ENCODE peak calls at places on chromosomes 4 and X, in seven cellular contexts. One of them, this sample, is unnamed.

GRCh38 chrX:103215037-103215767 is at the start of gene BEX4:
- DNase-seq in HCT116: peak; percentile 6
- DNase-seq in K562: peak; percentile 93
- DNase-seq in HepG2: no peak
- DNase-seq in HL-60: peak; percentile 50
- DNase-seq in GM23338: peak; percentile 87
- DNase-seq in A549: peak; percentile 55
- DNase-seq in this sample: no peak

GRCh38 chr4:8656185-8656517 is 63.6 kb downstream of the CPZ start:
- DNase-seq in HCT116: no peak
- DNase-seq in K562: no peak
- DNase-seq in HepG2: no peak
- DNase-seq in HL-60: no peak
- DNase-seq in GM23338: no peak
- DNase-seq in A549: no peak
- DNase-seq in this sample: no peak

GRCh38 chrX:1212532-1212931 is at the start of gene CRLF2:
- DNase-seq in HCT116: peak; percentile 45
- DNase-seq in K562: no peak
- DNase-seq in HepG2: no peak
- DNase-seq in HL-60: no peak
- DNase-seq in GM23338: no peak
- DNase-seq in A549: peak; percentile 54
- DNase-seq in this sample: no peak

GRCh38 chr4:25888781-25889180 is 25.2 kb upstream of the SMIM20 start:
- DNase-seq in HCT116: no peak
- DNase-seq in K562: no peak
- DNase-seq in HepG2: no peak
- DNase-seq in HL-60: no peak
- DNase-seq in GM23338: no peak
- DNase-seq in A549: no peak
- DNase-seq in this sample: no peak

GRCh38 chr4:180665994-180666818 is 1577.0 kb upstream of the TENM3 start:
- DNase-seq in HCT116: peak; percentile 76
- DNase-seq in K562: peak; percentile 45
- DNase-seq in HepG2: peak; percentile 47
- DNase-seq in HL-60: peak; percentile 45
- DNase-seq in GM23338: peak; percentile 88
- DNase-seq in A549: peak; percentile 6
- DNase-seq in this sample: peak; percentile 18

GRCh38 chrX:146224442-146224841 is 406.8 kb downstream of the SLITRK2 start:
- DNase-seq in HCT116: no peak
- DNase-seq in K562: no peak
- DNase-seq in HepG2: no peak
- DNase-seq in HL-60: no peak
- DNase-seq in GM23338: peak; percentile 34
- DNase-seq in A549: no peak
- DNase-seq in this sample: no peak

GRCh38 chr4:101355767-101356702 is 8.7 kb upstream of the PPP3CA start:
- DNase-seq in HCT116: peak; percentile 74
- DNase-seq in K562: no peak
- DNase-seq in HepG2: peak; percentile 81
- DNase-seq in HL-60: no peak
- DNase-seq in GM23338: no peak
- DNase-seq in A549: peak; percentile 41
- DNase-seq in this sample: peak; percentile 72

GRCh38 chr4:2093265-2093664 is 34.1 kb downstream of the NAT8L start:
- DNase-seq in HCT116: no peak
- DNase-seq in K562: no peak
- DNase-seq in HepG2: no peak
- DNase-seq in HL-60: no peak
- DNase-seq in GM23338: no peak
- DNase-seq in A549: no peak
- DNase-seq in this sample: no peak

GRCh38 chr4:187302456-187302855 is 578.8 kb upstream of the FAT1 start:
- DNase-seq in HCT116: no peak
- DNase-seq in K562: no peak
- DNase-seq in HepG2: no peak
- DNase-seq in HL-60: no peak
- DNase-seq in GM23338: no peak
- DNase-seq in A549: no peak
- DNase-seq in this sample: no peak

GRCh38 chr4:94680131-94680862 is 77.5 kb upstream of the BMPR1B start:
- DNase-seq in HCT116: no peak
- DNase-seq in K562: no peak
- DNase-seq in HepG2: no peak
- DNase-seq in HL-60: no peak
- DNase-seq in GM23338: no peak
- DNase-seq in A549: no peak
- DNase-seq in this sample: no peak

GRCh38 chr4:88006956-88007303 is 505 bp upstream of the PKD2 start:
- DNase-seq in HCT116: no peak
- DNase-seq in K562: no peak
- DNase-seq in HepG2: no peak
- DNase-seq in HL-60: no peak
- DNase-seq in GM23338: peak; percentile 57
- DNase-seq in A549: no peak
- DNase-seq in this sample: no peak

GRCh38 chrX:97563531-97564133 is 679.9 kb downstream of the RPA4 start:
- DNase-seq in HCT116: no peak
- DNase-seq in K562: no peak
- DNase-seq in HepG2: peak; percentile 9
- DNase-seq in HL-60: peak; percentile 52
- DNase-seq in GM23338: no peak
- DNase-seq in A549: no peak
- DNase-seq in this sample: no peak

GRCh38 chr4:88177981-88178632 is 19.7 kb upstream of the ABCG2 start:
- DNase-seq in HCT116: peak; percentile 34
- DNase-seq in K562: peak; percentile 54
- DNase-seq in HepG2: peak; percentile 28
- DNase-seq in HL-60: peak; percentile 90
- DNase-seq in GM23338: peak; percentile 93
- DNase-seq in A549: peak; percentile 46
- DNase-seq in this sample: no peak

GRCh38 chrX:76427560-76428242 is at the start of gene MAGEE1:
- DNase-seq in HCT116: peak; percentile 32
- DNase-seq in K562: peak; percentile 51
- DNase-seq in HepG2: peak; percentile 34
- DNase-seq in HL-60: peak; percentile 26
- DNase-seq in GM23338: peak; percentile 63
- DNase-seq in A549: peak; percentile 50
- DNase-seq in this sample: no peak

GRCh38 chr4:168885416-168885815 is 124.6 kb downstream of the CBR4 start:
- DNase-seq in HCT116: no peak
- DNase-seq in K562: no peak
- DNase-seq in HepG2: no peak
- DNase-seq in HL-60: no peak
- DNase-seq in GM23338: no peak
- DNase-seq in A549: no peak
- DNase-seq in this sample: no peak

GRCh38 chr4:31059753-31060522 is 339.8 kb downstream of the PCDH7 start:
- DNase-seq in HCT116: peak; percentile 75
- DNase-seq in K562: no peak
- DNase-seq in HepG2: no peak
- DNase-seq in HL-60: no peak
- DNase-seq in GM23338: no peak
- DNase-seq in A549: no peak
- DNase-seq in this sample: no peak

GRCh38 chr4:57156242-57156990 is 46.2 kb upstream of the IGFBP7 start:
- DNase-seq in HCT116: no peak
- DNase-seq in K562: no peak
- DNase-seq in HepG2: no peak
- DNase-seq in HL-60: no peak
- DNase-seq in GM23338: no peak
- DNase-seq in A549: no peak
- DNase-seq in this sample: no peak

GRCh38 chr4:122576261-122577188 is 44.3 kb downstream of the IL21 start:
- DNase-seq in HCT116: peak; percentile 36
- DNase-seq in K562: peak; percentile 66
- DNase-seq in HepG2: peak; percentile 46
- DNase-seq in HL-60: peak; percentile 33
- DNase-seq in GM23338: peak; percentile 75
- DNase-seq in A549: peak; percentile 19
- DNase-seq in this sample: no peak
- TF ChIP-seq REST in HCT116: no peak
- TF ChIP-seq REST in K562: no peak
- TF ChIP-seq REST in HepG2: no peak
- TF ChIP-seq REST in HL-60: no peak
- TF ChIP-seq REST in GM23338: no peak
- TF ChIP-seq REST in A549: no peak
- TF ChIP-seq REST in this sample: no peak

DNA sequence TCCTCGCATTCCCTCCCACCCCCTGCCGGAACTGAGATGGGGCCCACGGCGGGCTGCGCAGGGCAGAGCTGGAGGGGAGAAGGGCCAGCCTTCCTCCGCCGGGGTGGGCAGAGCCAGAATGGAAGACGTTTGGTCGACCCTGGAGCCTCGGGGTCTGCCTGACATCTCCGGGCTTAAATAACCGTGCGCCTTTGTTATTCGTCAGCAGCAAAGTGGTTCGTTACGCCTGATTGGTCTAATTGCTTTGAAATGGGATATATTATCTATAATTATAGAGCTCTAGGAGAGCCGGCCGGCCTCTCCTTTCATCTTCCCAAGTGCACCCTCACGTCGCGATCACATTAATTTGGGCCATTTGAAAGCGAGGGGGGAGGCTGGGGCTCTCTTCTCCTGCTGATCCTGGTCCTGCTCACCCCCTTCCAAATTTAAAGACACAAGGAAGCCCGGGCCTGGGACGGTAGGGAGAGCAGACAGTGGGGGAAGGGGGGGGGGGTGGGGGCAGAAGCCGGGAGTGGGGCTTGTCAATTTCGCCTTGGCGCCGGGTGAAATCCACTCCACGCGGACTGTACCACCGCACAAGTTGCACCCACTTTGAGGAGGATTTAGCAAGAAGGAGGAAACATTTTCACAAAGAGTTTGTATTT is 4.7 kb upstream of the MSX1 start:
- DNase-seq in HCT116: no peak
- DNase-seq in K562: no peak
- DNase-seq in HepG2: no peak
- DNase-seq in HL-60: no peak
- DNase-seq in GM23338: peak; percentile 36
- DNase-seq in A549: no peak
- DNase-seq in this sample: no peak
- H3K4me3 ChIP-seq in HCT116: no peak overlapping the region
- H3K4me3 ChIP-seq in K562: no peak overlapping the region
- H3K4me3 ChIP-seq in HepG2: no peak overlapping the region
- H3K4me3 ChIP-seq in HL-60: no peak overlapping the region
- H3K4me3 ChIP-seq in GM23338: peak overlapping the region; percentile 23
- H3K4me3 ChIP-seq in A549: no peak overlapping the region
- H3K4me3 ChIP-seq in this sample: no peak overlapping the region

GRCh38 chr4:82713856-82714255 is 84.7 kb downstream of the SCD5 start:
- DNase-seq in HCT116: no peak
- DNase-seq in K562: no peak
- DNase-seq in HepG2: no peak
- DNase-seq in HL-60: no peak
- DNase-seq in GM23338: no peak
- DNase-seq in A549: no peak
- DNase-seq in this sample: no peak

GRCh38 chr4:82715731-82716617 is 82.6 kb downstream of the SCD5 start:
- DNase-seq in HCT116: no peak
- DNase-seq in K562: no peak
- DNase-seq in HepG2: peak; percentile 36
- DNase-seq in HL-60: no peak
- DNase-seq in GM23338: no peak
- DNase-seq in A549: no peak
- DNase-seq in this sample: no peak

GRCh38 chr4:82721819-82722423 is 76.7 kb downstream of the SCD5 start:
- DNase-seq in HCT116: peak; percentile 10
- DNase-seq in K562: peak; percentile 47
- DNase-seq in HepG2: peak; percentile 30
- DNase-seq in HL-60: peak; percentile 35
- DNase-seq in GM23338: no peak
- DNase-seq in A549: no peak
- DNase-seq in this sample: peak; percentile 15

GRCh38 chr4:82718067-82718935 is 80.3 kb downstream of the SCD5 start:
- DNase-seq in HCT116: no peak
- DNase-seq in K562: no peak
- DNase-seq in HepG2: peak; percentile 9
- DNase-seq in HL-60: no peak
- DNase-seq in GM23338: no peak
- DNase-seq in A549: no peak
- DNase-seq in this sample: no peak
- TF ChIP-seq REST in HCT116: no peak
- TF ChIP-seq REST in K562: no peak
- TF ChIP-seq REST in HepG2: no peak
- TF ChIP-seq REST in HL-60: no peak
- TF ChIP-seq REST in GM23338: no peak
- TF ChIP-seq REST in A549: no peak
- TF ChIP-seq REST in this sample: no peak

DNA sequence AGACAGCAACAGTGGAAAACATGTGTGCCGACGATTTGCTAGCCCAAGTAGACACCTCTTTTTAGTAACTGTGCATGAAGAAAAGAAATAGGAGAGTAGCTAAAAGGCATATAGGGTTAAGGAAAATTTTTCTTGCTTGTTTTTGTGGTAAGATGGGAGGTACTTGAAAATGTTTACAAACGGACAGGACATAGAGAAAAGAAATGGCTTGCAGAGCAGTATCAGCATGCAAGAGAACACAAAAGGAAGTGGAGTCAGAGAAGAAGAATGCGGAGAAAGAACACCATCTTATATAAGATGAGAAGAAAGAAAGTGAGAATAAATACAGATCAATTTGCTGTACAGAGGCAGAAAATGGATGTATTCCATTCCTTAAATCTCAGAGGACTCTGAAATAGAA is 263.7 kb upstream of the ETNPPL start:
- DNase-seq in HCT116: no peak
- DNase-seq in K562: no peak
- DNase-seq in HepG2: no peak
- DNase-seq in HL-60: no peak
- DNase-seq in GM23338: no peak
- DNase-seq in A549: no peak
- DNase-seq in this sample: no peak
- H3K4me3 ChIP-seq in HCT116: no peak overlapping the region
- H3K4me3 ChIP-seq in K562: no peak overlapping the region
- H3K4me3 ChIP-seq in HepG2: no peak overlapping the region
- H3K4me3 ChIP-seq in HL-60: no peak overlapping the region
- H3K4me3 ChIP-seq in GM23338: no peak overlapping the region
- H3K4me3 ChIP-seq in A549: no peak overlapping the region
- H3K4me3 ChIP-seq in this sample: no peak overlapping the region

GRCh38 chrX:133926809-133927208 is 58.6 kb downstream of the GPC3 start:
- DNase-seq in HCT116: no peak
- DNase-seq in K562: peak; percentile 0
- DNase-seq in HepG2: no peak
- DNase-seq in HL-60: no peak
- DNase-seq in GM23338: peak; percentile 35
- DNase-seq in A549: no peak
- DNase-seq in this sample: no peak
- TF ChIP-seq REST in HCT116: no peak
- TF ChIP-seq REST in K562: no peak
- TF ChIP-seq REST in HepG2: no peak
- TF ChIP-seq REST in HL-60: no peak
- TF ChIP-seq REST in GM23338: no peak
- TF ChIP-seq REST in A549: no peak
- TF ChIP-seq REST in this sample: no peak

GRCh38 chrX:129981207-129981553 is 1.3 kb upstream of the BCORL1 start:
- DNase-seq in HCT116: no peak
- DNase-seq in K562: no peak
- DNase-seq in HepG2: no peak
- DNase-seq in HL-60: no peak
- DNase-seq in GM23338: no peak
- DNase-seq in A549: no peak
- DNase-seq in this sample: no peak
- H3K4me3 ChIP-seq in HCT116: no peak overlapping the region
- H3K4me3 ChIP-seq in K562: no peak overlapping the region
- H3K4me3 ChIP-seq in HepG2: peak overlapping the region; percentile 66
- H3K4me3 ChIP-seq in HL-60: no peak overlapping the region
- H3K4me3 ChIP-seq in GM23338: peak overlapping the region; percentile 41
- H3K4me3 ChIP-seq in A549: no peak overlapping the region
- H3K4me3 ChIP-seq in this sample: no peak overlapping the region

This sample was measured in Panc1.